ENCODE peak calls at places on chromosomes 3 and 15, in four cellular contexts. One of them, this sample, is unnamed.

GRCh38 chr15:77031376-77032050 is 36.6 kb downstream of the PSTPIP1 start:
- DNase-seq in HepG2: peak; percentile 49
- DNase-seq in SK-N-SH: peak; percentile 32
- DNase-seq in GM12878: no peak
- DNase-seq in this sample: no peak

GRCh38 chr15:65940618-65940909 is 71.3 kb downstream of the RAB11A start:
- DNase-seq in HepG2: no peak
- DNase-seq in GM12878: no peak
- DNase-seq in SK-N-SH: no peak
- DNase-seq in this sample: peak; percentile 84

GRCh38 chr3:148727242-148727641 is 29.5 kb downstream of the AGTR1 start:
- DNase-seq in GM12878: no peak
- DNase-seq in SK-N-SH: peak; percentile 66
- DNase-seq in HepG2: peak; percentile 30
- DNase-seq in this sample: peak; percentile 62

GRCh38 chr3:104873331-104873730 is 493.4 kb upstream of the ALCAM start:
- DNase-seq in SK-N-SH: no peak
- DNase-seq in HepG2: no peak
- DNase-seq in GM12878: no peak
- DNase-seq in this sample: no peak

GRCh38 chr3:123832712-123833397 is 51.3 kb downstream of the MYLK start:
- DNase-seq in SK-N-SH: no peak
- DNase-seq in HepG2: no peak
- DNase-seq in GM12878: no peak
- DNase-seq in this sample: no peak

GRCh38 chr15:92770641-92771040 is 115.1 kb upstream of the FAM174B start:
- DNase-seq in SK-N-SH: no peak
- DNase-seq in GM12878: no peak
- DNase-seq in HepG2: no peak
- DNase-seq in this sample: no peak

GRCh38 chr3:57130426-57131209 is 34.5 kb downstream of the IL17RD start:
- DNase-seq in HepG2: no peak
- DNase-seq in SK-N-SH: peak; percentile 81
- DNase-seq in GM12878: no peak
- DNase-seq in this sample: no peak

GRCh38 chr3:72702997-72703396 is 145.2 kb downstream of the SHQ1 start:
- DNase-seq in HepG2: no peak
- DNase-seq in SK-N-SH: no peak
- DNase-seq in GM12878: no peak
- DNase-seq in this sample: no peak

GRCh38 chr3:125055165-125055912 is 458 bp downstream of the HEG1 start:
- DNase-seq in SK-N-SH: peak; percentile 87
- DNase-seq in GM12878: no peak
- DNase-seq in HepG2: no peak
- DNase-seq in this sample: no peak

GRCh38 chr15:26261413-26261812 is 398.3 kb upstream of the ATP10A start:
- DNase-seq in GM12878: no peak
- DNase-seq in SK-N-SH: no peak
- DNase-seq in HepG2: no peak
- DNase-seq in this sample: no peak

GRCh38 chr15:26261966-26262365 is 398.8 kb upstream of the ATP10A start:
- DNase-seq in SK-N-SH: no peak
- DNase-seq in HepG2: no peak
- DNase-seq in GM12878: no peak
- DNase-seq in this sample: no peak

DNA sequence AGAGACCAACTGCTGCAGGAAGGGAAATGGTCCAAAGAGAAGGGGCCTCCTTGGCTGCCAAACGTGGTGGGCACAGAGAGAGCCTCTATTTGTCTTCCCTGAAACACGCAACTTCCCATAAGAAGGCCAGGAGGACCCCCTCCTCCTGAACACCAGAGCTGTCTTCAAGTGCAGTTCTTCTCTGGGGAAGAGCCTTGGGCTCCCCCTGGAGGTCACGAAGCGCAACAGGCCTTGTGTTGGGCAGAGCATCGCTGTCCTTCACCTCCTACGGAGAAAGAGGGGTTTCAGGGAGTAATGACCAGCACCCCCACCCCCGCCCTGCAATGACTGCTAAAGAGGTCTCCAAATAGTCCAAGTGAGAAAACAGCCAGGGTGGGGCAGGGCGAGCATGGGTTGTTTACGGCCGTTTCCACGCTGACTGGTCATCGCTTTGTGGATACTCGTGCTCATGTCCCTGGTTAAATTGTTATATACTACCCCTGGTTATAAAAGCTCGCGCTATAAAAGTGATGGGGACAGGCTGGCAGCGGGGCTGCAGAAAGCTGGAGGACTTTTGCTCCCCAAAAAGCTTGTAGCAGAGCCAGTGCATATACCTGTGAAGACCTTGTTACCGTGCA is 397.5 kb upstream of the ATP10A start:
- DNase-seq in GM12878: no peak
- DNase-seq in SK-N-SH: peak; percentile 59
- DNase-seq in HepG2: peak; percentile 1
- DNase-seq in this sample: peak; percentile 1
- TF ChIP-seq PBX3 in GM12878: no peak
- TF ChIP-seq PBX3 in SK-N-SH: no peak
- TF ChIP-seq PBX3 in HepG2: no peak
- TF ChIP-seq PBX3 in this sample: no peak

GRCh38 chr15:35491999-35492398 is 54.0 kb downstream of the DPH6 start:
- DNase-seq in GM12878: no peak
- DNase-seq in SK-N-SH: no peak
- DNase-seq in HepG2: no peak
- DNase-seq in this sample: no peak
- TF ChIP-seq PBX3 in GM12878: no peak
- TF ChIP-seq PBX3 in SK-N-SH: no peak
- TF ChIP-seq PBX3 in HepG2: no peak
- TF ChIP-seq PBX3 in this sample: no peak

GRCh38 chr3:158103131-158103955 is 2.9 kb downstream of the SHOX2 start:
- DNase-seq in SK-N-SH: no peak
- DNase-seq in HepG2: peak; percentile 13
- DNase-seq in GM12878: no peak
- DNase-seq in this sample: no peak
- TF ChIP-seq PBX3 in SK-N-SH: no peak
- TF ChIP-seq PBX3 in HepG2: no peak
- TF ChIP-seq PBX3 in GM12878: no peak
- TF ChIP-seq PBX3 in this sample: no peak

GRCh38 chr3:4416961-4417360 is 50.1 kb downstream of the SUMF1 start:
- DNase-seq in SK-N-SH: peak; percentile 45
- DNase-seq in GM12878: no peak
- DNase-seq in HepG2: no peak
- DNase-seq in this sample: peak; percentile 49

GRCh38 chr3:4410174-4410573 is 56.9 kb downstream of the SUMF1 start:
- DNase-seq in SK-N-SH: no peak
- DNase-seq in HepG2: no peak
- DNase-seq in GM12878: no peak
- DNase-seq in this sample: no peak

GRCh38 chr3:4411236-4411635 is 55.8 kb downstream of the SUMF1 start:
- DNase-seq in HepG2: peak; percentile 6
- DNase-seq in SK-N-SH: no peak
- DNase-seq in GM12878: no peak
- DNase-seq in this sample: no peak

GRCh38 chr3:4416427-4416826 is 50.6 kb downstream of the SUMF1 start:
- DNase-seq in GM12878: no peak
- DNase-seq in SK-N-SH: no peak
- DNase-seq in HepG2: no peak
- DNase-seq in this sample: no peak

DNA sequence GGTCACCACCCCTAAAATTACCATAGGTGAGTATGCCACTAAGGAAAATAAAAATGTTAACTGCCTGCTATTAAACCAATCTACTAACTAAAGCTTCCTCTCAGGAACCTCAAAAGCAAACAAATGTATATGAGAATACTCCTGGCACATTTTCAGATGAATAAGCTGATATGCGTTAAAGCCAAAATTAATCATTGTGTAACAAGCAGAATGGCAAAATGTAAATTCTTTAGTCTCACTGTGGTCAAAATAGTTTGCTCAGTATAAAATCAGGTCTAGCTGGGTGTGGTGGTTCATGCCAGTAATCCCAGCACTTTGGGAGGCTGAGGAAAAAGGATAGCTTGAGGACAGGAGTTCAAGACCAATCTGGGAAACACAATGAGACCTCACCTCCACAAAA is 53.6 kb downstream of the SUMF1 start:
- DNase-seq in GM12878: no peak
- DNase-seq in HepG2: no peak
- DNase-seq in SK-N-SH: no peak
- DNase-seq in this sample: no peak
- TF ChIP-seq PBX3 in GM12878: no peak
- TF ChIP-seq PBX3 in HepG2: no peak
- TF ChIP-seq PBX3 in SK-N-SH: no peak
- TF ChIP-seq PBX3 in this sample: no peak